ENCODE peak calls at places on chromosomes 11 and 22, in ten cellular contexts. F is stimulated activated naive CD8-positive, alpha-beta T cell treated with anti-CD3 and anti-CD28 coated beads, Interleukin-15, amount 100 ng/mL, for 72 hours; W is psoas muscle; Z is amygdala; A is kidney; T is BE2C; C is EL; Y is stimulated activated naive B cell treated with anti-CD40 and anti-IgM and Interleukin-4, amounts not matched to agents 10 μg/mL and 1 μg/mL and 100 μg/mL, for 72 hours; O is suprapubic skin; M is CD8-positive, alpha-beta T cell. K is an unnamed sample.
A peak's percentile ranks its signal among the peaks of the same experiment; 100 is the strongest.

GRCh38 chr11:75325713-75326438 is 25.6 kb downstream of the ARRB1 start:
- DNase-seq in Z (peak; percentile 71), M (peak; percentile 33), W (peak; percentile 87), F (peak; percentile 70), O (no peak), C (peak; percentile 90), Y (no peak), A (peak; percentile 90), T (peak; percentile 47), K (no peak)

GRCh38 chr11:75342231-75342918 is 9.1 kb downstream of the ARRB1 start:
- DNase-seq in Y (no peak), M (no peak), F (no peak), W (no peak), T (no peak), O (no peak), A (peak; percentile 68), Z (peak; percentile 59), C (no peak), K (no peak)

GRCh38 chr11:1510928-1511327 is 24.3 kb upstream of the MOB2 start:
- DNase-seq in W (peak; percentile 17), Y (no peak), M (no peak), Z (no peak), F (no peak), O (no peak), A (peak; percentile 37), C (peak; percentile 16), T (no peak), K (no peak)

GRCh38 chr22:17980638-17981051 is 43.7 kb downstream of the MICAL3 start:
- DNase-seq in Z (no peak), F (peak; percentile 32), A (no peak), T (peak; percentile 66), M (peak; percentile 56), C (no peak), Y (peak; percentile 43), W (peak; percentile 70), O (no peak), K (no peak)

GRCh38 chr11:35845860-35846259 is 98.0 kb upstream of the LDLRAD3 start:
- DNase-seq in F (no peak), Y (no peak), M (no peak), C (no peak), W (no peak), O (no peak), A (no peak), Z (no peak), T (no peak), K (no peak)

GRCh38 chr11:575324-575995 is 810 bp upstream of the PHRF1 start:
- DNase-seq in M (no peak), O (no peak), T (no peak), W (no peak), Z (no peak), F (no peak), Y (peak; percentile 40), C (no peak), A (no peak), K (no peak)

GRCh38 chr22:37180531-37181231 is 7.4 kb downstream of the C1QTNF6 start:
- DNase-seq in O (no peak), A (peak; percentile 73), F (no peak), T (no peak), W (peak; percentile 30), Z (no peak), C (no peak), Y (no peak), M (no peak), K (no peak)

GRCh38 chr11:87228820-87229219 is 191.1 kb downstream of the TMEM135 start:
- DNase-seq in W (no peak), A (no peak), O (no peak), Y (no peak), T (no peak), M (no peak), Z (no peak), C (no peak), F (no peak), K (no peak)

GRCh38 chr22:27488456-27489224 is 312.9 kb downstream of the MN1 start:
- DNase-seq in A (no peak), M (no peak), C (no peak), Y (no peak), W (no peak), Z (no peak), T (peak; percentile 63), O (no peak), F (no peak), K (no peak)

GRCh38 chr11:19253149-19253540 is 12.4 kb upstream of the E2F8 start:
- DNase-seq in W (no peak), A (no peak), C (no peak), F (no peak), M (no peak), T (no peak), Y (no peak), Z (no peak), O (no peak), K (no peak)

GRCh38 chr11:26087095-26087935 is 244.6 kb upstream of the ANO3 start:
- DNase-seq in C (no peak), W (no peak), A (no peak), Y (peak; percentile 28), O (no peak), F (no peak), T (no peak), Z (no peak), M (no peak), K (no peak)

GRCh38 chr11:111541209-111542061 is 915 bp downstream of the LAYN start:
- DNase-seq in Y (no peak), Z (no peak), T (no peak), A (peak; percentile 78), W (peak; percentile 79), C (peak; percentile 98), M (no peak), O (no peak), F (peak; percentile 23), K (peak; percentile 39)

GRCh38 chr11:122322369-122322768 is 206.4 kb upstream of the BLID start:
- DNase-seq in Y (no peak), M (no peak), O (no peak), Z (no peak), F (no peak), C (no peak), W (no peak), T (no peak), A (no peak), K (no peak)

GRCh38 chr11:117303101-117303500 is 12.0 kb downstream of the BACE1-AS start:
- DNase-seq in M (no peak), O (no peak), Y (no peak), F (no peak), C (no peak), A (no peak), W (no peak), Z (no peak), T (no peak), K (no peak)

GRCh38 chr11:31844351-31844750 is 33.2 kb upstream of the PAX6 start:
- DNase-seq in M (no peak), F (no peak), C (peak; percentile 53), A (no peak), T (no peak), Y (no peak), O (no peak), W (no peak), Z (no peak), K (no peak)

GRCh38 chr22:19058713-19059451 is 63.3 kb downstream of the DGCR2 start:
- DNase-seq in Z (no peak), Y (no peak), O (peak; percentile 58), A (peak; percentile 46), W (no peak), C (no peak), T (no peak), F (no peak), M (no peak), K (no peak)

GRCh38 chr11:11584446-11584810 is 37.4 kb downstream of the GALNT18 start:
- DNase-seq in Y (no peak), T (no peak), A (no peak), C (peak; percentile 78), O (no peak), W (no peak), M (no peak), Z (no peak), F (no peak), K (no peak)

GRCh38 chr11:61035086-61035835 is 63.8 kb downstream of the CD6 start:
- DNase-seq in A (no peak), O (no peak), C (no peak), F (no peak), Y (no peak), W (no peak), M (no peak), T (no peak), Z (no peak), K (no peak)

GRCh38 chr22:19448739-19449421 is 1.4 kb upstream of the C22orf39 start:
- DNase-seq in C (no peak), T (no peak), O (no peak), F (peak; percentile 80), Z (no peak), A (no peak), M (no peak), Y (peak; percentile 30), W (no peak), K (no peak)

GRCh38 chr11:18093946-18094345 is 11.9 kb downstream of the SAAL1 start:
- DNase-seq in O (no peak), A (no peak), T (no peak), M (no peak), Z (no peak), F (no peak), C (no peak), W (no peak), Y (no peak), K (no peak)

GRCh38 chr11:70322653-70323052 is 52.2 kb downstream of the PPFIA1 start:
- DNase-seq in M (no peak), F (no peak), Z (no peak), A (no peak), O (no peak), T (no peak), C (no peak), Y (no peak), W (no peak), K (no peak)

GRCh38 chr11:14054708-14055107 is 92.2 kb downstream of the SPON1 start:
- DNase-seq in F (no peak), Y (no peak), T (no peak), Z (no peak), O (no peak), A (no peak), C (no peak), W (peak; percentile 50), M (no peak), K (no peak)

GRCh38 chr11:131373326-131373725 is 2.9 kb downstream of the NTM start:
- DNase-seq in T (no peak), F (no peak), Z (no peak), O (no peak), C (no peak), Y (no peak), A (no peak), M (no peak), W (no peak), K (no peak)

GRCh38 chr11:31059529-31059928 is 310.0 kb downstream of the DCDC1 start:
- DNase-seq in M (no peak), F (no peak), O (no peak), Y (no peak), Z (no peak), C (no peak), W (no peak), A (no peak), T (no peak), K (no peak)

GRCh38 chr11:86386791-86387190 is 12.1 kb downstream of the CCDC81 start:
- DNase-seq in T (no peak), F (no peak), W (no peak), A (no peak), Y (no peak), O (no peak), M (no peak), Z (no peak), C (no peak), K (no peak)

GRCh38 chr11:86497836-86498235 is 123.1 kb downstream of the CCDC81 start:
- DNase-seq in Y (no peak), C (no peak), W (no peak), Z (no peak), A (no peak), M (no peak), O (no peak), T (no peak), F (no peak), K (no peak)

GRCh38 chr11:134150195-134150903 is 73.4 kb downstream of the NCAPD3 start:
- DNase-seq in Y (no peak), M (no peak), O (no peak), A (no peak), F (no peak), C (no peak), Z (no peak), T (no peak), W (no peak), K (no peak)

GRCh38 chr11:92697461-92698314 is 271.8 kb upstream of the MTNR1B start:
- DNase-seq in W (no peak), C (peak; percentile 42), A (no peak), Y (no peak), F (no peak), O (no peak), T (no peak), Z (no peak), M (no peak), K (no peak)